ENCODE peak calls at places on chromosomes 12 and 14, in nine cellular contexts. F is neural progenitor cell; W is ascending aorta; B is left ventricle myocardium inferior; H is stomach; J is lung; E is H1; K is CD8-positive, alpha-beta T cell; I is A673. O is an unnamed sample.

GRCh38 chr12:53999596-54000104 is 311 bp upstream of the HOXC9 start:
- DNase-seq in I (peak; percentile 94), H (no peak), J (no peak), K (no peak), F (no peak), E (no peak), B (no peak), W (no peak), O (no peak)

GRCh38 chr12:94618995-94619695 is 31.2 kb downstream of the TMCC3 start:
- DNase-seq in J (no peak), W (no peak), H (no peak), I (no peak), K (no peak), B (no peak), F (no peak), E (no peak), O (no peak)

GRCh38 chr12:52542157-52542556 is 10.8 kb downstream of the KRT71 start:
- DNase-seq in I (no peak), F (no peak), J (no peak), E (no peak), W (no peak), B (no peak), K (no peak), H (no peak), O (no peak)

GRCh38 chr14:61329478-61330051 is 8.2 kb downstream of the PRKCH start:
- DNase-seq in W (no peak), B (no peak), F (no peak), I (no peak), K (no peak), E (no peak), H (no peak), J (no peak), O (no peak)

GRCh38 chr12:41361791-41362190 is 173.7 kb downstream of the PDZRN4 start:
- DNase-seq in I (no peak), E (no peak), J (no peak), H (no peak), B (no peak), W (no peak), F (no peak), K (no peak), O (no peak)

GRCh38 chr12:91179315-91179714 is 3.3 kb downstream of the DCN start:
- DNase-seq in F (no peak), H (no peak), E (no peak), J (no peak), K (no peak), W (no peak), B (no peak), I (no peak), O (no peak)

GRCh38 chr14:61710853-61711817 is 15.8 kb downstream of the HIF1A start:
- DNase-seq in W (no peak), J (no peak), E (no peak), I (no peak), B (no peak), K (no peak), H (no peak), F (no peak), O (no peak)

GRCh38 chr14:71324767-71325272 is 417.6 kb downstream of the PCNX1 start:
- DNase-seq in F (peak; percentile 20), K (peak; percentile 59), B (no peak), J (no peak), E (no peak), H (no peak), I (peak; percentile 81), W (no peak), O (no peak)

GRCh38 chr12:11732023-11732422 is 82.5 kb downstream of the ETV6 start:
- DNase-seq in H (no peak), J (no peak), I (no peak), W (no peak), E (no peak), B (no peak), K (no peak), F (no peak), O (no peak)

GRCh38 chr12:11734781-11735180 is 85.3 kb downstream of the ETV6 start:
- DNase-seq in K (no peak), E (no peak), B (no peak), I (no peak), W (no peak), H (no peak), F (no peak), J (no peak), O (no peak)

GRCh38 chr12:11731042-11731357 is 81.5 kb downstream of the ETV6 start:
- DNase-seq in H (no peak), I (no peak), B (no peak), W (no peak), K (no peak), J (no peak), F (no peak), E (no peak), O (no peak)

GRCh38 chr12:11731455-11731854 is 82.0 kb downstream of the ETV6 start:
- DNase-seq in W (no peak), I (peak; percentile 35), H (no peak), E (no peak), K (no peak), B (no peak), F (no peak), J (no peak), O (no peak)

DNA sequence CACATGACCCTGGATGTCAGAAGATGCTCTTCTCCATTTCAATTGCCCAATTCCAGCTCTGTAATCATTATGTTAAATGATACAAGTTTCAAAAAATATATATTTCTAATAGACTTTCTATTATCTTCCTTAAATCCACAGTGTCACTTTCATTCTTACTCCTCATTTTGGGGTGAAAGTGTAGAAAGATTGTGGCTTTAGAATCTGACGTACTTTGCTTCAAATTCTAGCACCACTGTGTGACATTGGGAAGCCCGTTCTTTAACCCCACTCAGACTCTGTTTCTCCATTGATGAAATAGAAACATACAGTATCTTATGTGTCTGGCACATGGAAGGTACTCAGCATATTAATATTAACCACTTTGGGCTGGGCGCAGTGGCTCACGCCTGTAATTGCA is 83.3 kb downstream of the ETV6 start:
- DNase-seq in H (no peak), B (no peak), J (no peak), K (no peak), F (no peak), E (no peak), W (no peak), I (no peak), O (no peak)
- TF ChIP-seq CTCF in H (no peak), B (no peak), J (no peak), K (no peak), F (no peak), E (no peak), W (no peak), I (no peak), O (no peak)

GRCh38 chr14:76307786-76308780 is 67.9 kb upstream of the ESRRB start:
- DNase-seq in B (no peak), W (no peak), F (no peak), E (no peak), K (no peak), I (no peak), J (no peak), H (no peak), O (no peak)

GRCh38 chr14:76313303-76313702 is 62.6 kb upstream of the ESRRB start:
- DNase-seq in K (no peak), H (no peak), E (no peak), W (no peak), J (no peak), I (peak; percentile 74), B (no peak), F (no peak), O (no peak)

GRCh38 chr14:76312821-76313220 is 63.1 kb upstream of the ESRRB start:
- DNase-seq in J (no peak), F (peak; percentile 33), K (no peak), I (no peak), H (no peak), B (no peak), W (no peak), E (no peak), O (no peak)

GRCh38 chr14:76311410-76311758 is 64.6 kb upstream of the ESRRB start:
- DNase-seq in B (no peak), E (no peak), K (no peak), W (no peak), I (no peak), F (peak; percentile 33), H (no peak), J (no peak), O (no peak)

DNA sequence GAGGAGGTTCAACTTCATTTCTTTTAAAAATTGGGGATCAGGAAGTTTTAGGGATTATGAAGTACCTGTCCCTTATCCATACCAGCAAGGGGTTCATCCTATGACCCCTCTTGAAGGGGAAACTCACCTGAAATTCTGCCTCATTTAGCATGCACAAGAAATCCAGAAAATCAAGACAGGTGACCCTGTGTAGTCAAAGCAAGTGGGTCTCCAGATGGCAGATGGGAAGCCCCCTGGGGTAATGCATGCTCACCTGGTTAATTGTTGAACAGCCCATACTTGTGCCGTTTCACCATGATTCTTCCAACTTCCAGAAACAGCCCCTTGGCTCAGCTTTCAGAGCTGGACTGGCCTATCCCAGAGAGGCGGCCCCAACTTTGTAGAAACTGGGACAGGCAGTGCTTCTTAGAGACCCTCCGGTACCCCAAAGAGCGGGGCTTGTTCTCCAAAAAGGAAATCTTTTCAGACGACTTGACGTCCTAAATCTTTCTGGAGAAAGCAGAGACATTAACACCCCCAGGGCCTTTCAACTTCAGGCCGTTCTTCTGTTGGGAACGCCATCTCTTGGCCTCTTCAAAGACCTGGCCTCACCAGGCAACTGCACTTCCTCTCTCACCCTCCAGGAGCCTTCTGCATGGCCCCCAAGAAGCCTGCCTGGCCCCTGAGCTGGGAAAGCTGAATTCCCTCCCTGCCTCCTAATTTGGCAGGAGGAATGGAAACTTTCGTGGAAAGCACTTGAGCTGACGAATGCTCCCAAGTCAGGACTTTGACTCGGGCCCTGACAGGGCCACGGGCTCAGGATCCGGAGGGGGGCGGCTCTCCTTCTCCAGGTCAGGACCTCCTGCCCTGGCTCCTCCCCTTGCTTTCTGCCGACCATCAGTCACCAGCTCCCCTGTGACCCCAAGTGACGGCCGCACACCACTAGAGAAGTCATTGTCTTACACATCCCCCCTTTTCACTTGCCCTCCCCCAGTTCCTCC is 66.1 kb upstream of the ESRRB start:
- DNase-seq in E (no peak), J (no peak), H (no peak), B (peak; percentile 51), W (no peak), K (no peak), F (peak; percentile 46), I (no peak), O (no peak)
- H3K27me3 ChIP-seq in E (peaks cover 4% of the 10 kb centered on the region), J (no peaks in the 10 kb centered on the region), H (peaks cover 34% of the 10 kb centered on the region), B (no peaks in the 10 kb centered on the region), W (no peaks in the 10 kb centered on the region), K (no peaks in the 10 kb centered on the region), F (peaks cover 79% of the 10 kb centered on the region), I (peaks cover 74% of the 10 kb centered on the region), O (peaks cover 18% of the 10 kb centered on the region)

GRCh38 chr14:19729763-19730162 is 13.6 kb upstream of the OR4Q3 start:
- DNase-seq in W (no peak), F (no peak), B (no peak), J (no peak), H (no peak), E (no peak), K (no peak), I (no peak), O (no peak)
- H3K9me3 ChIP-seq in W (peaks cover 5% of the 10 kb centered on the region), F (peaks cover 80% of the 10 kb centered on the region), B (peaks cover 56% of the 10 kb centered on the region), J (peaks cover 10% of the 10 kb centered on the region), H (peaks cover 54% of the 10 kb centered on the region), E (peaks cover 45% of the 10 kb centered on the region), K (no peaks in the 10 kb centered on the region), I (peaks cover 32% of the 10 kb centered on the region), O (peaks cover 15% of the 10 kb centered on the region)

DNA sequence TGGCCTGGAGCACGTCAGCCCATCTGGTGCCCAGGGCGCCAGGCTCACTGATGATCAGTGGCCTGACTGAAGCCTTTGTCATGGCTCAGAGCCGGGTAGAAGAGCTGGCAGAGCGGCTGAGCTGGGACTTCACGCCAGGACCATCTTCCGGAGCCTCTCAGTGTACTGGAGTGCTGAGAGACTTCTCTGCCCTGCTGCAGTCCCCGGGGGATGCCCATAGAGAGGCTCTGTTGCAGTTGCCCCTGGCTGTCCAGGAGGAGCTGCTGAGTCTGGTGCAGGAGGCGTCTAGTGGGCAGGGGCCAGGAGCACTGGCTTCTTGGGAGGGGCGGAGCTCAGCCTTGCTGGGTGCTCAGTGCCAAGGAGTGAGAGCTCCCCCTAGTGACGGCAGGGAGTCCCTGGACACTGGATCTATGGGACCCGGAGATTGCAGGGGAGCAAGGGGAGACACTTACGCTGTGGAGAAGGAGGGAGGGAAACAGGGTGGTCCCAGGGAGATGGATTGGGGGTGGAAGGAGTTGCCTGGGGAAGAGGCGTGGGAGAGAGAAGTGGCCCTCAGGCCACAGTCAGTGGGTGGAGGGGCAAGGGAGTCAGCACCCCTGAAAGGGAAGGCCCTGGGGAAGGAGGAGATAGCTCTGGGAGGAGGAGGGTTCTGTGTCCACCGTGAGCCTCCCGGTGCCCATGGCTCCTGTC is 2.0 kb downstream of the KHNYN start:
- DNase-seq in E (peak; percentile 95), W (peak; percentile 93), J (peak; percentile 92), H (peak; percentile 93), K (peak; percentile 89), B (peak; percentile 88), F (peak; percentile 95), I (peak; percentile 94), O (peak; percentile 78)
- TF ChIP-seq CTCF in E (peak; percentile 99), W (peak; percentile 92), J (peak; percentile 89), H (no peak), K (peak; percentile 83), B (peak; percentile 94), F (peak; percentile 92), I (peak; percentile 99), O (peak; percentile 89)